ENCODE peak calls at places on chromosome 4, in five cellular contexts. One of them, this sample, is unnamed.
A peak's percentile ranks its signal among the peaks of the same experiment; 100 is the strongest.

GRCh38 chr4:173498023-173498422 is 32.0 kb downstream of the HAND2 start:
- DNase-seq in HepG2: no peak
- DNase-seq in IMR-90: no peak
- DNase-seq in mesenchymal stem cell: no peak
- DNase-seq in endothelial cell of umbilical vein: no peak
- DNase-seq in this sample: no peak

GRCh38 chr4:111781611-111782010 is 363.6 kb upstream of the FAM241A start:
- DNase-seq in HepG2: peak; percentile 5
- DNase-seq in IMR-90: no peak
- DNase-seq in mesenchymal stem cell: no peak
- DNase-seq in endothelial cell of umbilical vein: no peak
- DNase-seq in this sample: peak; percentile 64

GRCh38 chr4:56655209-56655626 is 25.9 kb downstream of the HOPX start:
- DNase-seq in HepG2: no peak
- DNase-seq in IMR-90: peak; percentile 12
- DNase-seq in mesenchymal stem cell: peak; percentile 59
- DNase-seq in endothelial cell of umbilical vein: no peak
- DNase-seq in this sample: peak; percentile 14

GRCh38 chr4:80803337-80803736 is 227.2 kb upstream of the BMP3 start:
- DNase-seq in HepG2: no peak
- DNase-seq in IMR-90: no peak
- DNase-seq in mesenchymal stem cell: no peak
- DNase-seq in endothelial cell of umbilical vein: no peak
- DNase-seq in this sample: no peak

GRCh38 chr4:62644372-62644771 is 1444.2 kb downstream of the ADGRL3 start:
- DNase-seq in HepG2: peak; percentile 15
- DNase-seq in IMR-90: no peak
- DNase-seq in mesenchymal stem cell: peak; percentile 29
- DNase-seq in endothelial cell of umbilical vein: no peak
- DNase-seq in this sample: peak; percentile 74

GRCh38 chr4:15201782-15202181 is 199.5 kb downstream of the CPEB2 start:
- DNase-seq in HepG2: no peak
- DNase-seq in IMR-90: no peak
- DNase-seq in mesenchymal stem cell: no peak
- DNase-seq in endothelial cell of umbilical vein: no peak
- DNase-seq in this sample: no peak

GRCh38 chr4:168765726-168766125 is 244.3 kb downstream of the CBR4 start:
- DNase-seq in HepG2: no peak
- DNase-seq in IMR-90: peak; percentile 38
- DNase-seq in mesenchymal stem cell: no peak
- DNase-seq in endothelial cell of umbilical vein: peak; percentile 42
- DNase-seq in this sample: peak; percentile 82

GRCh38 chr4:48779095-48779997 is 733 bp downstream of the FRYL start:
- DNase-seq in HepG2: peak; percentile 20
- DNase-seq in IMR-90: peak; percentile 54
- DNase-seq in mesenchymal stem cell: peak; percentile 71
- DNase-seq in endothelial cell of umbilical vein: peak; percentile 69
- DNase-seq in this sample: peak; percentile 39

GRCh38 chr4:22191565-22192301 is 243.2 kb upstream of the KCNIP4 start:
- DNase-seq in HepG2: no peak
- DNase-seq in IMR-90: no peak
- DNase-seq in mesenchymal stem cell: no peak
- DNase-seq in endothelial cell of umbilical vein: no peak
- DNase-seq in this sample: no peak

GRCh38 chr4:66591968-66592367 is 921.7 kb upstream of the EPHA5 start:
- DNase-seq in HepG2: no peak
- DNase-seq in IMR-90: no peak
- DNase-seq in mesenchymal stem cell: no peak
- DNase-seq in endothelial cell of umbilical vein: no peak
- DNase-seq in this sample: no peak

DNA sequence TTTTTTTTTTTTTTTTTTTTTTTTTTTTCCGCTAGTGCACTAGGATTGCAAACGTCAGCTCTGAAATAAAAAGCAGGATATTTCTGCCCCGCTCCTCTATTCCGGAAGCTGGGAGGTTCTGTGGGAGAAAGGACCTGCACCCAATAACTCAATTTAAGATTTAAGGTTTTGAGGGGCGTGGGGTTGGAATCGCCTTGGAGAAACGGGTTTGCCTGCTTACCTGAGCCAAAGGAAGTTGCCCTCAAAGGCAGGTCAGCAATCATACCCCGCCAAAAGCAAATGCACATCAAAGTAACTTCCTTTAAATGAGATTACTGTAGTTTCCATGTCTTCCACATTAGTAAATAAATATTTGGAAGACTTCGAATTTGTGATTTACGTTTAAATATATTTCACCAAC is 952 bp upstream of the HS3ST1 start:
- DNase-seq in HepG2: no peak
- DNase-seq in IMR-90: no peak
- DNase-seq in mesenchymal stem cell: no peak
- DNase-seq in endothelial cell of umbilical vein: no peak
- DNase-seq in this sample: peak; percentile 28
- H3K4me2 ChIP-seq in HepG2: peak overlapping the region; percentile 12
- H3K4me2 ChIP-seq in IMR-90: no peak overlapping the region
- H3K4me2 ChIP-seq in mesenchymal stem cell: peak overlapping the region; percentile 98
- H3K4me2 ChIP-seq in endothelial cell of umbilical vein: peak overlapping the region; percentile 95
- H3K4me2 ChIP-seq in this sample: peak overlapping the region; percentile 96

GRCh38 chr4:183384983-183385382 is 59.5 kb upstream of the CDKN2AIP start:
- DNase-seq in HepG2: no peak
- DNase-seq in IMR-90: no peak
- DNase-seq in mesenchymal stem cell: no peak
- DNase-seq in endothelial cell of umbilical vein: no peak
- DNase-seq in this sample: no peak
- H3K4me2 ChIP-seq in HepG2: no peak overlapping the region
- H3K4me2 ChIP-seq in IMR-90: no peak overlapping the region
- H3K4me2 ChIP-seq in mesenchymal stem cell: no peak overlapping the region
- H3K4me2 ChIP-seq in endothelial cell of umbilical vein: no peak overlapping the region
- H3K4me2 ChIP-seq in this sample: no peak overlapping the region

GRCh38 chr4:17781831-17782287 is 438 bp upstream of the FAM184B start:
- DNase-seq in HepG2: no peak
- DNase-seq in IMR-90: no peak
- DNase-seq in mesenchymal stem cell: no peak
- DNase-seq in endothelial cell of umbilical vein: no peak
- DNase-seq in this sample: no peak

GRCh38 chr4:17786567-17786966 is 5.1 kb upstream of the FAM184B start:
- DNase-seq in HepG2: no peak
- DNase-seq in IMR-90: peak; percentile 19
- DNase-seq in mesenchymal stem cell: no peak
- DNase-seq in endothelial cell of umbilical vein: no peak
- DNase-seq in this sample: peak; percentile 23

GRCh38 chr4:17788956-17789355 is 7.5 kb upstream of the FAM184B start:
- DNase-seq in HepG2: no peak
- DNase-seq in IMR-90: peak; percentile 43
- DNase-seq in mesenchymal stem cell: no peak
- DNase-seq in endothelial cell of umbilical vein: no peak
- DNase-seq in this sample: peak; percentile 49

GRCh38 chr4:17785858-17786257 is 4.4 kb upstream of the FAM184B start:
- DNase-seq in HepG2: no peak
- DNase-seq in IMR-90: no peak
- DNase-seq in mesenchymal stem cell: no peak
- DNase-seq in endothelial cell of umbilical vein: no peak
- DNase-seq in this sample: no peak

DNA sequence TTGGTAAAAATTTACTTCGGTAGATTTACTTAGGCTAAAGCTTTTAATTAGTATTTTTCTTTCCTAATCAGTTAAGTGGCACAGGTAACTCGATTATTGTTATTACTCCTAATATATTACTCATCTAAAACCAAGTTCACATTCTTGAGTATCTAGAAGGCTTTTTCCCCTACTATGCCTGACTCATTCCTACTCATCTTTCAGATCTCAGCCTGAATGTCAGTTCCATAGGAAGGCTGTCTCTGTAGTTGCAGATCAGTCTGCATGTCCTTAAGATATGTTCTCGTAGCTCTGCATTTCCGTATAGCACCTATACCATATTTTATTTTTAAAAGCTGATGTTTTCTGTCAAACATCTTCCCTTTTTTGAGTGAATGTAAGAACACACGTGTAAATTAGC is 5.9 kb upstream of the FAM184B start:
- DNase-seq in HepG2: no peak
- DNase-seq in IMR-90: peak; percentile 78
- DNase-seq in mesenchymal stem cell: no peak
- DNase-seq in endothelial cell of umbilical vein: no peak
- DNase-seq in this sample: peak; percentile 78
- H3K4me2 ChIP-seq in HepG2: no peak overlapping the region
- H3K4me2 ChIP-seq in IMR-90: no peak overlapping the region
- H3K4me2 ChIP-seq in mesenchymal stem cell: no peak overlapping the region
- H3K4me2 ChIP-seq in endothelial cell of umbilical vein: no peak overlapping the region
- H3K4me2 ChIP-seq in this sample: peak overlapping the region; percentile 41

GRCh38 chr4:186131935-186132334 is 27.4 kb downstream of the FAM149A start:
- DNase-seq in HepG2: no peak
- DNase-seq in IMR-90: no peak
- DNase-seq in mesenchymal stem cell: no peak
- DNase-seq in endothelial cell of umbilical vein: no peak
- DNase-seq in this sample: no peak

GRCh38 chr4:186134254-186134653 is 29.8 kb downstream of the FAM149A start:
- DNase-seq in HepG2: no peak
- DNase-seq in IMR-90: no peak
- DNase-seq in mesenchymal stem cell: no peak
- DNase-seq in endothelial cell of umbilical vein: no peak
- DNase-seq in this sample: no peak

GRCh38 chr4:186132577-186133277 is 28.2 kb downstream of the FAM149A start:
- DNase-seq in HepG2: no peak
- DNase-seq in IMR-90: peak; percentile 22
- DNase-seq in mesenchymal stem cell: peak; percentile 38
- DNase-seq in endothelial cell of umbilical vein: peak; percentile 36
- DNase-seq in this sample: peak; percentile 34

DNA sequence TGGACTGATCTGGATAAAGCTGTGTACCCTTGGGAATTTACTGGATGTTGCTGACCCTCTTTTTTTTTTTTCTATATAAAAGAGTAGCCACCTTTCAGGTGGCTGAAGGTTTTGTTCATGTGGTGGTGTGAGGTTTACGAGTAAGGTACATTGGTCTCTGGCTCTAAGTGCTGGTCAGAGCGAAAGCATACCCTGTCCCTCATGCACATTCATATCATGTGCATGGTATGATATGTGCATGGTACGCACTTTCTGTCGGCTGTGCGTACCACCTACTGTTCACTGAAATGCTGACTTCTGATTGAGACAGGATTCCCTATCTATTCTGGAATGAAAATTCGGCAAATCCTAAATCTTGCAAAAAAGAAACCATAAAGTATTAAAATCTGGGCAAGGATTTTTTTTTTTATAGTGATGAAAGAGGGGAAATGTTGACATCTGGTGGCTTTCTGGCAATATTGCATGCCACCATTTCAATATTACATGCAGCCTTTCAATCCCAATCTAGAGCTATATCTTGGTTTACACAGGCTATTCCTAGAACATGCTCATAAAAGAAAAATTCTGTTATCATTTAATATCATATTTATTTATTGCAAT is 32.8 kb downstream of the FAM149A start:
- DNase-seq in HepG2: no peak
- DNase-seq in IMR-90: peak; percentile 27
- DNase-seq in mesenchymal stem cell: peak; percentile 39
- DNase-seq in endothelial cell of umbilical vein: peak; percentile 15
- DNase-seq in this sample: peak; percentile 45
- H3K4me2 ChIP-seq in HepG2: no peak overlapping the region
- H3K4me2 ChIP-seq in IMR-90: peak overlapping the region; percentile 60
- H3K4me2 ChIP-seq in mesenchymal stem cell: no peak overlapping the region
- H3K4me2 ChIP-seq in endothelial cell of umbilical vein: no peak overlapping the region
- H3K4me2 ChIP-seq in this sample: peak overlapping the region; percentile 71

DNA sequence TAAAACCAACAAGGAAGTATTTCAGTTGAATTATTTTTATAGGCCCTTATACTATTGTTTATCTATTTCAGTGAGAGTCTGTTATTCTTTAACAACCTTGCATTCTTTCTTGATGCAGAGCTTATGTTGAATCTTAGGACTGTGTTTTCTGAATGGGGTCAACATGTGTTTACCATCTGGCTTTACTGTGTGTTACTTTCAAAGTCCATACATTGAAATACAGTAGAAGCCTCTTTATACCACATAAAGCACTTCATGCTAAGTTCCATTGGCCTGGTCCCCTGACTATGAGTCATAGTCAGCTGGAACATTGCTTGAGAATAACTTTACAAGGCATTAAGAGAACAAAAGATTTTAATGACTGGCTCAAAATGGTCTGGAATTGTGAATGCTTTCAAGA is 152.7 kb downstream of the GASK1B start:
- DNase-seq in HepG2: peak; percentile 92
- DNase-seq in IMR-90: peak; percentile 96
- DNase-seq in mesenchymal stem cell: peak; percentile 93
- DNase-seq in endothelial cell of umbilical vein: peak; percentile 96
- DNase-seq in this sample: peak; percentile 75
- H3K4me2 ChIP-seq in HepG2: peak overlapping the region; percentile 39
- H3K4me2 ChIP-seq in IMR-90: peak overlapping the region; percentile 56
- H3K4me2 ChIP-seq in mesenchymal stem cell: peak overlapping the region; percentile 34
- H3K4me2 ChIP-seq in endothelial cell of umbilical vein: peak overlapping the region; percentile 84
- H3K4me2 ChIP-seq in this sample: peak overlapping the region; percentile 66

GRCh38 chr4:38365261-38365660 is 298.7 kb upstream of the KLF3 start:
- DNase-seq in HepG2: no peak
- DNase-seq in IMR-90: no peak
- DNase-seq in mesenchymal stem cell: no peak
- DNase-seq in endothelial cell of umbilical vein: no peak
- DNase-seq in this sample: no peak

GRCh38 chr4:38364383-38364963 is 299.5 kb upstream of the KLF3 start:
- DNase-seq in HepG2: no peak
- DNase-seq in IMR-90: no peak
- DNase-seq in mesenchymal stem cell: no peak
- DNase-seq in endothelial cell of umbilical vein: no peak
- DNase-seq in this sample: no peak

GRCh38 chr4:38366451-38366850 is 297.5 kb upstream of the KLF3 start:
- DNase-seq in HepG2: no peak
- DNase-seq in IMR-90: no peak
- DNase-seq in mesenchymal stem cell: no peak
- DNase-seq in endothelial cell of umbilical vein: no peak
- DNase-seq in this sample: no peak

GRCh38 chr4:38366997-38367396 is 297.0 kb upstream of the KLF3 start:
- DNase-seq in HepG2: no peak
- DNase-seq in IMR-90: no peak
- DNase-seq in mesenchymal stem cell: no peak
- DNase-seq in endothelial cell of umbilical vein: no peak
- DNase-seq in this sample: no peak

DNA sequence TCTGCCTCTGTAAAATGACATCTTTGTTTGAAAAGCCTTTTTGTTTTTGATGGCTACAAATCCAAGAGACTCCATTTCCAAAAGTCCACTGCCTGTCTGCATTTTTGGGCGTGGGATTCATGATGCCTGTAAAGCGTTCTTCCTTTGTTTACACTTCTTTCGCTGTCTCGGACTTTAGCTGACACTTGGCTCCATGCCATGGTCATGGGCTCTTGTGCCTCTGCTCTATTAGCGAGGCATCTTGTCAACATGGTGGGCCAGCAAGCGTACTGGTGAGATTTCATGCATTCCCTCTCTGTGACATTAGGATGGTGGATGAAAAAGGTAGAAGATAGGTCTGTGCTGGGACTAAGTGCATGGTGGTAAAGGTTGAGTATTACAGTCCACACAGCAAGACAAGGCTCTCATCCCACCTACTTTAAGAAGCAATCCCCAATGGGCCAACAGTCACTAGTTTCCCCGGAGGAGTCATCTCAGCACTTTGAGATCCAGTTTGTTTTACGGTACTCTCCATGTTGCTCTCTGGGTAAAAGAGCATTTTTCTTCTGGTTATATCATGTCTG is 298.2 kb upstream of the KLF3 start:
- DNase-seq in HepG2: peak; percentile 61
- DNase-seq in IMR-90: no peak
- DNase-seq in mesenchymal stem cell: no peak
- DNase-seq in endothelial cell of umbilical vein: no peak
- DNase-seq in this sample: no peak
- H3K4me2 ChIP-seq in HepG2: peak overlapping the region; percentile 69
- H3K4me2 ChIP-seq in IMR-90: no peak overlapping the region
- H3K4me2 ChIP-seq in mesenchymal stem cell: no peak overlapping the region
- H3K4me2 ChIP-seq in endothelial cell of umbilical vein: no peak overlapping the region
- H3K4me2 ChIP-seq in this sample: no peak overlapping the region

GRCh38 chr4:89203902-89204301 is 92.6 kb downstream of the TIGD2 start:
- DNase-seq in HepG2: no peak
- DNase-seq in IMR-90: no peak
- DNase-seq in mesenchymal stem cell: no peak
- DNase-seq in endothelial cell of umbilical vein: no peak
- DNase-seq in this sample: no peak

GRCh38 chr4:89204624-89205023 is 93.3 kb downstream of the TIGD2 start:
- DNase-seq in HepG2: no peak
- DNase-seq in IMR-90: no peak
- DNase-seq in mesenchymal stem cell: no peak
- DNase-seq in endothelial cell of umbilical vein: no peak
- DNase-seq in this sample: peak; percentile 36
- H3K4me2 ChIP-seq in HepG2: no peak overlapping the region
- H3K4me2 ChIP-seq in IMR-90: no peak overlapping the region
- H3K4me2 ChIP-seq in mesenchymal stem cell: no peak overlapping the region
- H3K4me2 ChIP-seq in endothelial cell of umbilical vein: no peak overlapping the region
- H3K4me2 ChIP-seq in this sample: no peak overlapping the region

This sample was measured in PC-3.